ENCODE peak calls at places on chromosomes 3 and 15, in six cellular contexts. Y is OCI-LY7; N is Calu3; S is activated T-cell treated with anti-CD3 and anti-CD28 coated beads, Interleukin-2, amount 50 U/mL, for 72 hours; K is stromal cell of bone marrow; U is tibial artery. E is an unnamed sample.
A peak's percentile ranks its signal among the peaks of the same experiment; 100 is the strongest.

GRCh38 chr3:128301186-128302023 is 148.1 kb downstream of the EEFSEC start:
- DNase-seq in S (no peak), N (no peak), U (no peak), K (no peak), Y (no peak), E (no peak)

GRCh38 chr15:82875411-82876003 is 66.1 kb downstream of the WHAMM start:
- DNase-seq in Y (no peak), K (peak; percentile 68), S (no peak), N (no peak), U (no peak), E (no peak)

GRCh38 chr3:101732240-101732641 is 7.8 kb downstream of the CEP97 start:
- DNase-seq in Y (no peak), K (no peak), N (no peak), U (no peak), S (no peak), E (no peak)

GRCh38 chr3:172153335-172153861 is 114.0 kb downstream of the FNDC3B start:
- DNase-seq in K (peak; percentile 97), N (peak; percentile 98), S (peak; percentile 42), Y (no peak), U (peak; percentile 97), E (no peak)

GRCh38 chr15:98980899-98981228 is 26.7 kb downstream of the PGPEP1L start:
- DNase-seq in K (no peak), N (no peak), Y (no peak), S (no peak), U (no peak), E (no peak)

GRCh38 chr3:51659942-51660341 is 11.1 kb upstream of the TEX264 start:
- DNase-seq in Y (no peak), K (no peak), N (no peak), U (no peak), S (no peak), E (no peak)

GRCh38 chr3:186806173-186807055 is at the start of gene RFC4:
- DNase-seq in K (no peak), Y (peak; percentile 90), N (peak; percentile 95), U (peak; percentile 91), S (peak; percentile 89), E (peak; percentile 55)

GRCh38 chr15:89088605-89089315 is 504 bp downstream of the ABHD2 start:
- DNase-seq in U (peak; percentile 79), S (peak; percentile 12), Y (peak; percentile 4), N (peak; percentile 33), K (no peak), E (no peak)

GRCh38 chr3:151403246-151403645 is 18.7 kb upstream of the P2RY12 start:
- DNase-seq in Y (no peak), N (no peak), K (peak; percentile 55), U (no peak), S (no peak), E (no peak)

GRCh38 chr15:46713045-46713444 is 1004.3 kb upstream of the SEMA6D start:
- DNase-seq in K (no peak), U (no peak), Y (no peak), N (no peak), S (no peak), E (no peak)

GRCh38 chr15:62792960-62793758 is 249.4 kb upstream of the TPM1 start:
- DNase-seq in S (no peak), U (no peak), Y (no peak), N (no peak), K (no peak), E (no peak)

GRCh38 chr15:57517027-57517671 is 74.6 kb upstream of the MYZAP start:
- DNase-seq in U (no peak), S (no peak), K (no peak), Y (no peak), N (no peak), E (no peak)

GRCh38 chr3:78858165-78858564 is 909.6 kb downstream of the ROBO1 start:
- DNase-seq in S (no peak), U (no peak), Y (no peak), K (no peak), N (no peak), E (no peak)

GRCh38 chr15:79475312-79475711 is 43.2 kb downstream of the MINAR1 start:
- DNase-seq in U (no peak), S (no peak), N (no peak), Y (no peak), K (peak; percentile 57), E (no peak)

GRCh38 chr3:113304856-113305540 is 93.6 kb downstream of the BOC start:
- DNase-seq in K (peak; percentile 36), U (no peak), Y (no peak), S (no peak), N (no peak), E (no peak)

GRCh38 chr3:30142946-30143345 is 463.5 kb upstream of the TGFBR2 start:
- DNase-seq in U (no peak), S (no peak), N (no peak), K (no peak), Y (no peak), E (no peak)

GRCh38 chr3:16448691-16449090 is 64.8 kb downstream of the RFTN1 start:
- DNase-seq in S (peak; percentile 57), U (peak; percentile 93), N (no peak), K (peak; percentile 96), Y (peak; percentile 64), E (no peak)

E was measured in GM12864.